ENCODE peak calls at places on chromosomes 3 and 15, in nine cellular contexts. Z, H, J, U, G, B, A, E and X are unnamed samples.

GRCh38 chr3:101224739-101225138 is 95.6 kb downstream of the IMPG2 start:
- DNase-seq in Z (no peak), H (no peak), J (no peak), U (no peak), G (no peak), B (no peak), A (no peak), E (no peak), X (no peak)

GRCh38 chr15:63232400-63232799 is 43.0 kb downstream of the RAB8B start:
- DNase-seq in Z (no peak), H (no peak), J (no peak), U (no peak), G (no peak), B (no peak), A (no peak), E (no peak), X (no peak)

GRCh38 chr3:171811913-171812321 is 1.6 kb upstream of the PLD1 start:
- DNase-seq in Z (no peak), H (no peak), J (no peak), U (no peak), G (no peak), B (no peak), A (peak), E (no peak), X (no peak)

GRCh38 chr3:156187146-156187769 is 66.9 kb downstream of the KCNAB1 start:
- DNase-seq in Z (no peak), H (no peak), J (no peak), U (no peak), G (no peak), B (no peak), A (no peak), E (no peak), X (no peak)

GRCh38 chr3:171352387-171352935 is 107.7 kb downstream of the TNIK start:
- DNase-seq in Z (no peak), H (no peak), J (no peak), U (no peak), G (no peak), B (no peak), A (no peak), E (no peak), X (no peak)

GRCh38 chr3:62361824-62362223 is 11.5 kb downstream of the FEZF2 start:
- DNase-seq in Z (peak), H (no peak), J (no peak), U (no peak), G (no peak), B (no peak), A (no peak), E (peak), X (no peak)

GRCh38 chr3:15467227-15468181 is 40.1 kb downstream of the EAF1 start:
- DNase-seq in Z (no peak), H (no peak), J (no peak), U (peak), G (no peak), B (no peak), A (no peak), E (no peak), X (no peak)

GRCh38 chr3:45528429-45528828 is 66.1 kb upstream of the LIMD1 start:
- DNase-seq in Z (no peak), H (no peak), J (no peak), U (no peak), G (no peak), B (no peak), A (peak), E (no peak), X (no peak)

GRCh38 chr3:14352002-14352627 is 50.3 kb upstream of the SLC6A6 start:
- DNase-seq in Z (peak), H (peak), J (no peak), U (no peak), G (no peak), B (no peak), A (peak), E (peak), X (no peak)

GRCh38 chr3:124078978-124079911 is 87.3 kb upstream of the ROPN1 start:
- DNase-seq in Z (peak), H (no peak), J (no peak), U (no peak), G (peak), B (no peak), A (peak), E (peak), X (no peak)

GRCh38 chr3:172869356-172869755 is 118.8 kb downstream of the ECT2 start:
- DNase-seq in Z (no peak), H (no peak), J (no peak), U (no peak), G (no peak), B (no peak), A (peak), E (no peak), X (no peak)

GRCh38 chr15:32135326-32135725 is 105.0 kb downstream of the CHRNA7 start:
- DNase-seq in Z (no peak), H (no peak), J (no peak), U (no peak), G (no peak), B (no peak), A (no peak), E (no peak), X (no peak)

GRCh38 chr15:66893294-66893693 is 172.1 kb upstream of the SMAD3 start:
- DNase-seq in Z (no peak), H (peak), J (no peak), U (no peak), G (no peak), B (no peak), A (no peak), E (no peak), X (no peak)

GRCh38 chr3:132509506-132509905 is 87.6 kb upstream of the ACKR4 start:
- DNase-seq in Z (no peak), H (no peak), J (no peak), U (no peak), G (no peak), B (no peak), A (no peak), E (no peak), X (no peak)

GRCh38 chr3:148642616-148643015 is 55.1 kb upstream of the AGTR1 start:
- DNase-seq in Z (no peak), H (no peak), J (no peak), U (no peak), G (no peak), B (no peak), A (peak), E (no peak), X (no peak)

GRCh38 chr3:76561494-76562242 is 478.2 kb upstream of the ROBO2 start:
- DNase-seq in Z (peak), H (no peak), J (no peak), U (no peak), G (no peak), B (no peak), A (no peak), E (no peak), X (no peak)

DNA sequence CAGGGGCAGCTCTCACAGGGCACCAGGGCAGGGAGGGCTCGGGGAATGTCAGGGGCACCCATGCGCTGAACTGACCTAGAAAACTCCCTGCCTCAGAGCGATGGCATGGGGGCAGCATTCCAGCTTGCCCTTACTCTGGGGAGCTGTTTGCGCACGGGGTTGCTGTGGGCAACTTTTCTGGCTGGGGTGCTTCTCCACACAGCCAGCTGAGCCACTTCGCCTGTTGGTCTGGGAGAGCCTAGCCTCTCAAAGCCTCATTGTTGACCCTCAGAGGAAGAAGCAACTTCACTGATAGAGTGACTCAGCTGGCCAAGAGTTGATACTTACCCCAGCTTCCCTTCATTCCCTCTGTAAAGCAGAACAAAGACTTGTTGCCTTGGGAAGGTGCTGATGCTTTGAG is 42.6 kb upstream of the MRPS22 start:
- DNase-seq in Z (no peak), H (no peak), J (no peak), U (peak), G (no peak), B (no peak), A (no peak), E (no peak), X (no peak)
- H3K27ac ChIP-seq in Z (no peak), H (no peak), J (no peak), U (no peak), G (no peak), B (no peak), A (peak), E (peak), X (no peak)

DNA sequence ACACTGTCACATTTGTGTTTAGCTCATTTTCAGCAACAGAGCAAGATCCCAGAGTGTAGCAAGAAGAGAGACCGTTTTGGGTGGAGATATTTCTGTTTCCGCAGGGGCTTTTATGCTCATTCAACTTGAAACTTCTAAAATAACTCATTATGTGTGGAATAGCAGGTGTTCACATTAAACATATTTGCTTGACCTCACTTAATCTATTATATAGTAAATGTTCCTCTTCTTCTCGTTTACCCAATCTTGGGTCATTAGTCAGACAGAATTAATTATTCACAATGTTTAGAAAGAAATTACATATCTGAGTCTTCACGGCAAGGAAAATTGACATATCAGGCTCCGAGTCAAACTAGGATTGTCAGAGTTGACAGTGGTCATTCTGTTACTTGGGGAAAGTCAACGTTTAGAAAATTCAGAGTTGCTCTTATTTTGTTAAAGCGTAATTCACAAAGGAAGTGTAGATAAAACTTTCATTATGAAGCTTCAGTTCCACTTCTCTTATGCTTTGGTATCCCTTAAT is 222.9 kb downstream of the TPRG1 start:
- DNase-seq in Z (no peak), H (no peak), J (no peak), U (no peak), G (no peak), B (no peak), A (no peak), E (no peak), X (no peak)
- TF ChIP-seq CTCF in Z (no peak), H (no peak), J (no peak), U (no peak), G (no peak), B (no peak), A (no peak), E (no peak), X (no peak)

GRCh38 chr3:168220609-168221008 is 124.9 kb upstream of the GOLIM4 start:
- DNase-seq in Z (peak), H (no peak), J (no peak), U (no peak), G (no peak), B (no peak), A (no peak), E (no peak), X (no peak)
- H3K27ac ChIP-seq in Z (no peak), H (no peak), J (no peak), U (no peak), G (no peak), B (no peak), A (no peak), E (no peak), X (no peak)

DNA sequence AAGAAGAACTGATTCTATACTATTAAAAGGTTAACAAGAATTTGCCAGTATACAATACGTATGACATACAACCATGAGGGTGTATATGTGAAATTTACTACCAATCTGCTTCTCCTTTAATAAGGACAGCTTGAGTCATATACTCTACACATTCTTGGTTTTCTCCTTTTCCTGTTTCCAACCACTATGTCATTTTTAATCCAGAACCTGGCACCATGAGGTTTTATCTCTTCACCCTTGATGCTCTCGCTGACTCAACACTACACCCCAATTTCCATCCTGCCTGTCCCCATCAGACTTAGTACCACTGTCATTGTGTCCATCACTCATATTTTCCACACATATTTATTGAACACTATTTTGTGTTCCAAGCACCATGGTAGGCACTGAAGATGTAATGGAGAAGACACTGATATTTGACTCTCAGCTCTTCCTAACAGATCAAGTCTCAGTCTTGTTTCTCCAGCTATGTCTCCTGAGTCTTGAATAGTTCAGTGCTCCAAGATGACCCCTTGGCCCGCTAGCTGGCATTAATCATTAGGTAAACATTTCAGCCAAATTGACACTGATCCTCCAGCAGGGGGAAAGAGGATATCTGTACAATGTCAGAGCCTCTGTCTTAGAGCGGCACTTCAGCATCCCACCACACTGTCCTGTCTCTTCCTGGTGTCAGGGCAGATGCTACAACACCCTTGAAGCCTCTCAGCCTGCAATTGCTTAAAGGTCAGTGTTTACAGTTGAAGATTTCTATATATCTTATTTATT is 11.2 kb upstream of the COL8A1 start:
- DNase-seq in Z (no peak), H (no peak), J (no peak), U (no peak), G (no peak), B (no peak), A (no peak), E (no peak), X (no peak)
- TF ChIP-seq CTCF in Z (no peak), H (no peak), J (no peak), U (no peak), G (no peak), B (no peak), A (peak), E (peak), X (no peak)

GRCh38 chr3:170149016-170149415 is 32.5 kb downstream of the PHC3 start:
- DNase-seq in Z (no peak), H (no peak), J (no peak), U (no peak), G (no peak), B (no peak), A (no peak), E (no peak), X (no peak)

GRCh38 chr3:170144437-170144843 is 37.1 kb downstream of the PHC3 start:
- DNase-seq in Z (no peak), H (no peak), J (no peak), U (no peak), G (no peak), B (no peak), A (no peak), E (no peak), X (no peak)

GRCh38 chr3:170142373-170142772 is 39.2 kb downstream of the PHC3 start:
- DNase-seq in Z (no peak), H (no peak), J (no peak), U (no peak), G (no peak), B (no peak), A (no peak), E (no peak), X (no peak)

DNA sequence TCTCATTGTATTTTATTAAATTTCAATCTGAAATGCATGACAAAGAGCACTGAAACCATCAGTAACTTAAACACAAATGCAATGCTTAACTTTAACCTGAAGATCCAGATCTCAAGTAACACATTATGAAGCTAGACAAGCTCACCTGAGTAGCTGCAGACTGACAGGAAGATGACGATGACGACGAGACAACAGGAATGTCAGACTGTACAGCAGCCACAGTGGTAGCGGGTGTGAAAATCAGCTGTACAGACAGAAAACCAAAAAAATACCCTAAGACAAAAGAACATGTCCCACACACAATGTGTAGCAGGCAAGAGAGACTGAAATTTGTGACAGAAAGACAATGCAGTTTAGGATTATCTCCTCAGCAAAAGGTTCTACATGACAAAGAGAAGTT is 36.3 kb downstream of the PHC3 start:
- DNase-seq in Z (no peak), H (no peak), J (no peak), U (no peak), G (no peak), B (no peak), A (no peak), E (no peak), X (no peak)
- H3K27ac ChIP-seq in Z (no peak), H (no peak), J (no peak), U (no peak), G (no peak), B (no peak), A (no peak), E (no peak), X (no peak)

GRCh38 chr15:60374628-60375081 is 23.1 kb downstream of the ANXA2 start:
- DNase-seq in Z (peak), H (no peak), J (no peak), U (peak), G (peak), B (no peak), A (peak), E (peak), X (no peak)
- TF ChIP-seq CTCF in Z (no peak), H (no peak), J (no peak), U (no peak), G (no peak), B (no peak), A (no peak), E (no peak), X (no peak)

DNA sequence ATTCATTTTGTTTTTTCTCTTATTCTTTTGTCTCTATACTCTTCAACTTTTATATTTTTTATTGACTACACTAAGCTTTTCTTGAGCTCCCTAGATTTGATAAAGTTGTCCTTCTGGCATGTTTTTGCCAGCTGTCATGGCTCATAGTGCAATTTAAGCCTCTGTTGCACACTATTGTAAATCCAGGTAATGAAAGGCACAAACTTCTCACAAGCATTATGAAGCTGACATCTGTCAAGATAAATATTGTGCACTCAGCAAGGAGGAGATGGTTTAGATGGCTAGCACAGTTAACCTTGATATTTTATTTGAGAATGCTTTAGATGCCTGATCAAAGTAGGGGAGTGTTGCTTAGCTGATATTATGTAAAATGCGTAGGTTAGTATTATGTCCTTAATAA is 1280.9 kb downstream of the NSUN3 start:
- DNase-seq in Z (no peak), H (no peak), J (no peak), U (no peak), G (no peak), B (no peak), A (no peak), E (no peak), X (no peak)
- H3K27ac ChIP-seq in Z (no peak), H (no peak), J (no peak), U (no peak), G (no peak), B (no peak), A (no peak), E (no peak), X (no peak)

GRCh38 chr3:150291515-150291914 is 116.6 kb upstream of the TSC22D2 start:
- DNase-seq in Z (no peak), H (no peak), J (no peak), U (no peak), G (no peak), B (no peak), A (no peak), E (no peak), X (no peak)

GRCh38 chr3:150286390-150287147 is 121.5 kb upstream of the TSC22D2 start:
- DNase-seq in Z (peak), H (no peak), J (no peak), U (no peak), G (no peak), B (no peak), A (peak), E (peak), X (no peak)
- TF ChIP-seq CTCF in Z (peak), H (peak), J (peak), U (peak), G (peak), B (peak), A (peak), E (peak), X (peak)

DNA sequence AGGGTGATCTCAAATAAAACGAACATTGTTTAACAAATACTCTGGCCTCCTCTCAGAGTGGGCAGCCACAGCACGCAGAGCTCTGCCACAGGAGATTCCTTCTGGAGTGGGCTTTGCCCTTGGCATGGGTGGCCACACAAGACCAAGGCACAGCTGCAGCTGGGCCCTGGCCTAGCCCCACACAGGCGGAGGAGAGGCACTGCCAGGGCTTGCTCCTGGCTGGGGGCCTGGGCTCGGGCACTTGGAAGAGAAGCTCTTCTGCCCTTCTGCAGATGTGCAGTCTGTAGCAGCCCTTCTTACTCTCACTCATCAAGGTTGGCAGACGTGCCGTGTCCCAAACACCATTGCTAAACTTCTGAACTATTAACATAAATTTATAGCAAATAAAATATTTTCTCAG is 67.2 kb downstream of the CRTC3 start:
- DNase-seq in Z (no peak), H (no peak), J (no peak), U (no peak), G (no peak), B (no peak), A (no peak), E (no peak), X (no peak)
- H3K27ac ChIP-seq in Z (no peak), H (no peak), J (peak), U (peak), G (peak), B (peak), A (no peak), E (no peak), X (peak)